ENCODE peak calls at places on chromosomes 11 and 22, in four cellular contexts. D is lower lobe of right lung, K is A172, P is head of caudate nucleus. R is an unnamed sample.
A peak's percentile ranks its signal among the peaks of the same experiment; 100 is the strongest.

GRCh38 chr11:80586464-80586863 is 1145.6 kb upstream of the TENM4 start:
- DNase-seq in D (no peak), K (peak; percentile 83), P (no peak), R (no peak)

GRCh38 chr11:76788661-76789442 is 5.7 kb downstream of the TSKU start:
- DNase-seq in D (peak; percentile 83), K (no peak), P (peak; percentile 73), R (no peak)

GRCh38 chr11:120024046-120024445 is 113.9 kb downstream of the TRIM29 start:
- DNase-seq in D (no peak), K (no peak), P (no peak), R (no peak)

GRCh38 chr22:37155971-37156370 is 6.3 kb upstream of the IL2RB start:
- DNase-seq in D (no peak), K (no peak), P (no peak), R (no peak)

GRCh38 chr11:27571151-27571840 is 64.7 kb upstream of the LIN7C start:
- DNase-seq in D (no peak), K (no peak), P (no peak), R (no peak)

GRCh38 chr22:27100789-27101188 is 443.4 kb downstream of the MIAT start:
- DNase-seq in D (no peak), K (peak; percentile 55), P (peak; percentile 43), R (no peak)

GRCh38 chr11:67272327-67273259 is 6.3 kb downstream of the GRK2 start:
- DNase-seq in D (peak; percentile 48), K (no peak), P (peak; percentile 14), R (no peak)

GRCh38 chr11:73945396-73945795 is 5.4 kb upstream of the DNAJB13 start:
- DNase-seq in D (no peak), K (no peak), P (no peak), R (no peak)

GRCh38 chr11:126011220-126011619 is 51.4 kb downstream of the CDON start:
- DNase-seq in D (no peak), K (no peak), P (no peak), R (no peak)

GRCh38 chr11:112613051-112613972 is 347.9 kb upstream of the NCAM1 start:
- DNase-seq in D (no peak), K (peak; percentile 71), P (no peak), R (no peak)

GRCh38 chr22:19806213-19807160 is 45.9 kb downstream of the TBX1 start:
- DNase-seq in D (peak; percentile 82), K (peak; percentile 66), P (no peak), R (no peak)

GRCh38 chr11:45652781-45653180 is 12.6 kb downstream of the CHST1 start:
- DNase-seq in D (no peak), K (no peak), P (no peak), R (no peak)

GRCh38 chr22:43667658-43668057 is 144.4 kb downstream of the EFCAB6 start:
- DNase-seq in D (no peak), K (no peak), P (no peak), R (no peak)

GRCh38 chr11:78277314-78277994 is 88.7 kb downstream of the USP35 start:
- DNase-seq in D (peak; percentile 76), K (no peak), P (no peak), R (no peak)

GRCh38 chr22:30204015-30204741 is 42.4 kb downstream of the LIF start:
- DNase-seq in D (no peak), K (no peak), P (no peak), R (no peak)

GRCh38 chr22:35173655-35174054 is 83.6 kb upstream of the HMGXB4 start:
- DNase-seq in D (no peak), K (no peak), P (no peak), R (no peak)

GRCh38 chr11:86923993-86924766 is 31.0 kb downstream of the FZD4 start:
- DNase-seq in D (no peak), K (no peak), P (no peak), R (no peak)

GRCh38 chr11:124612045-124612444 is 817 bp downstream of the PANX3 start:
- DNase-seq in D (no peak), K (no peak), P (no peak), R (no peak)

GRCh38 chr11:40227730-40228129 is 1231.7 kb downstream of the LRRC4C start:
- DNase-seq in D (no peak), K (no peak), P (no peak), R (no peak)

GRCh38 chr11:96328395-96329010 is 14.5 kb downstream of the MAML2 start:
- DNase-seq in D (no peak), K (no peak), P (no peak), R (no peak)

GRCh38 chr11:26842458-26842841 is 120.6 kb upstream of the SLC5A12 start:
- DNase-seq in D (no peak), K (no peak), P (no peak), R (no peak)

GRCh38 chr11:117819096-117820040 is 5.2 kb downstream of the FXYD2 start:
- DNase-seq in D (peak; percentile 58), K (peak; percentile 38), P (peak; percentile 58), R (no peak)

GRCh38 chr22:42515896-42516295 is 3.7 kb downstream of the RRP7A start:
- DNase-seq in D (no peak), K (no peak), P (no peak), R (no peak)

GRCh38 chr22:20258584-20259335 is 9.4 kb downstream of the RTN4R start:
- DNase-seq in D (no peak), K (no peak), P (no peak), R (peak; percentile 15)

GRCh38 chr11:32427616-32427934 is 7.8 kb downstream of the WT1 start:
- DNase-seq in D (no peak), K (no peak), P (no peak), R (no peak)

GRCh38 chr11:119056397-119056999 is 507 bp downstream of the HYOU1 start:
- DNase-seq in D (peak; percentile 65), K (no peak), P (peak; percentile 23), R (peak; percentile 36)